ENCODE peak calls at places on chromosomes 7 and 10, in six cellular contexts. N, Z, B, P, I and M are unnamed samples.

GRCh38 chr7:29335188-29336083 is 140.9 kb downstream of the CHN2 start:
- DNase-seq in N (no peak), B (no peak), Z (no peak), I (no peak), P (no peak), M (no peak)

GRCh38 chr10:8350250-8350967 is 295.9 kb downstream of the GATA3 start:
- DNase-seq in I (no peak), N (no peak), Z (no peak), B (no peak), P (no peak), M (no peak)

GRCh38 chr7:30170460-30171197 is 35.8 kb downstream of the MTURN start:
- DNase-seq in P (no peak), Z (no peak), I (no peak), N (no peak), B (no peak), M (no peak)

GRCh38 chr10:14742815-14743214 is 31.9 kb downstream of the FAM107B start:
- DNase-seq in N (no peak), I (no peak), B (no peak), P (peak; percentile 7), Z (peak; percentile 6), M (no peak)

GRCh38 chr7:14687777-14688176 is 214.8 kb downstream of the DGKB start:
- DNase-seq in B (no peak), I (no peak), P (no peak), Z (no peak), N (no peak), M (no peak)

GRCh38 chr10:113087082-113088029 is 137.3 kb downstream of the TCF7L2 start:
- DNase-seq in I (no peak), B (no peak), Z (peak; percentile 62), N (peak; percentile 80), P (no peak), M (no peak)

GRCh38 chr10:98309366-98310355 is 41.7 kb upstream of the LOXL4 start:
- DNase-seq in N (peak; percentile 66), I (peak; percentile 65), B (peak; percentile 63), P (no peak), Z (peak; percentile 85), M (peak; percentile 33)

GRCh38 chr7:124031919-124032318 is 948 bp downstream of the TMEM229A start:
- DNase-seq in I (no peak), B (no peak), N (no peak), P (no peak), Z (no peak), M (no peak)

GRCh38 chr10:74118794-74119193 is 31.8 kb downstream of the AP3M1 start:
- DNase-seq in I (no peak), N (peak; percentile 33), Z (no peak), P (no peak), B (no peak), M (no peak)

GRCh38 chr10:77859865-77860282 is 66.7 kb downstream of the DLG5 start:
- DNase-seq in B (no peak), I (no peak), P (no peak), Z (no peak), N (no peak), M (no peak)

GRCh38 chr7:95749515-95749914 is 22.8 kb upstream of the DYNC1I1 start:
- DNase-seq in I (no peak), Z (no peak), B (no peak), N (no peak), P (no peak), M (no peak)

GRCh38 chr7:106112972-106113421 is 885 bp upstream of the SYPL1 start:
- DNase-seq in Z (peak; percentile 17), P (no peak), I (no peak), B (no peak), N (no peak), M (no peak)

GRCh38 chr10:17233534-17233933 is 5.5 kb downstream of the VIM start:
- DNase-seq in B (no peak), N (peak; percentile 44), Z (no peak), P (no peak), I (no peak), M (no peak)

GRCh38 chr7:143887078-143887477 is 14.9 kb downstream of the TCAF1 start:
- DNase-seq in B (no peak), Z (no peak), N (no peak), P (no peak), I (no peak), M (no peak)

GRCh38 chr10:78600740-78601139 is 468.0 kb upstream of the ZMIZ1 start:
- DNase-seq in P (no peak), Z (no peak), I (no peak), N (peak; percentile 20), B (no peak), M (no peak)

GRCh38 chr10:12708921-12709320 is 292.6 kb downstream of the CCDC3 start:
- DNase-seq in P (no peak), B (no peak), Z (no peak), N (no peak), I (no peak), M (no peak)

DNA sequence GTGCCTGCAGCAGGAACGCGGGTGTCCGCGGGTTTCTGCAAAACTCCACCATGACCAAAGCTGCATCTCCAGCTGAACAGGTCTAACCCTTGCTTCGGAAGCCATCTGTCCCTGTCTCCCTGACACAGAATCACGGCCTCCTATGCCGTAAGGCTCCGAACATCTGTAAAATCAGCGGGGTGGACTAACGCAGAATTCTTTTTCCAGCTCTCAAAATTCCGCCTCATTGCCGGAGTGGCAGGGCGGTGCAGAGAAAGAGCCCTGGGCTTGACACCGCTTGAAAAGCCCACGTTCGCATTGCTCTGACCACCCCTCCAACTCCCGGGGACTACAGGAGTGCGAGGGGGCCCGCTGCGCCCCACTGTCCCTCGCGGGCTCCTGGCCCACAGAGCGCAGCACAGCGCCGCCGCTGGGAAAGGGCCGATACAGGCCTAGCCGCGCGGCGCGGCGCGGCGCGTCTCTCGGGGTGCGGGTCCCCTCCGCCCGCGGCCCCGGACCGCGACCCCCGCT is 409 bp downstream of the DNMBP start:
- DNase-seq in P (no peak), N (peak; percentile 70), B (peak; percentile 56), I (no peak), Z (no peak), M (no peak)
- TF ChIP-seq POLR2AphosphoS5 in P (no peak), N (no peak), B (no peak), I (no peak), Z (no peak), M (no peak)

DNA sequence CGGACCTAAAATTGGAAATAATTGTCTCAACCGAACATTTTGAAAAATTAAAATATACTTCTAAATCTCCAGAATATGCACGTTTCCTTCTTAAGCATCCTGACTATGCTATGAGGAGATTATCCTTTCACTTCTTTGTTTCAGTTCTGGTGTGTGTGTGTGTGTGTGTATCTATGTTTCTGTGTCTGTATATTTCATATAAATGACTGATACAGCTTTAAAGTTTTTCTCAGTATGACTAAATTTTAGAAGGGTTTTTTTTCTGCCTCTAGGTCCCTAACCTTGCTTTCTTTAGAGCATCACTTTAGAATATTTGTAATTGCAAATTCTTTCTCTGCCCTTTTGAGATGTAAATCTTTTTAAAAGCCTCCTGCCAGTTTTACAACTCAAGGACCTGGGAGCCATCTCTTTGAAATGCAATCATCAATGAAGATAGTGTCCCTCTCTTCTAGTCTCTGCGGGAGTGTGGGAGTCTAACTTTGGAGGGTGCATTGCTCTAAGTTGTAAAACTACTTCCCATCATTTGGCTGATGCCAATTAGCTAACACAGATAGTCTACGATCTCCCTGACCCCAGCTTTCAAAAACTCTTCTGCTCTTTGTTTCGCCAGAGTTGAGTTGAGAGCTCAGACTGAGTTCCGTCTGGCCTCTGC is 782.0 kb upstream of the ZWINT start:
- DNase-seq in N (no peak), B (no peak), I (no peak), Z (peak; percentile 91), P (no peak), M (no peak)
- TF ChIP-seq POLR2AphosphoS5 in N (no peak), B (no peak), I (no peak), Z (peak; percentile 90), P (no peak), M (no peak)

DNA sequence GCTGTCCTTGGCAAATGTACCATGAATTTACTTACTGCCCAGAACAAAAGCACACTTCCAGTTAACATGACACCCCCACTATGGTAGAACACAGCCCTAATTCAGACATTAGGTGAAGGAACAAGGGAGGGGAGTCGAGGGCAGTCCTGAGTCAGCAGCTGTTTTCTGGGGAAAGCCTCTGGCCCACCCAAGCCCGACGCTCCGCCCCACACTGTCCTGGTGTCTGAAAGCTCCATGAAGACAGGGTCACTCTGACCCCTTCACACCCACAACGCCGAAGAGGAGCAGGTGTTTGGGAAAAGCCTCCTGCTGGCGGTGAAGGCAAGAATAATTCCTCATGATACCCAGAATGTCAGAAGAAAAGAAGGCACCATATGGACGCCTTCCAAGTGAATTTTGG is 172.2 kb downstream of the DIP2C start:
- DNase-seq in N (no peak), I (peak; percentile 6), Z (no peak), P (no peak), B (no peak), M (no peak)
- TF ChIP-seq POLR2AphosphoS5 in N (no peak), I (no peak), Z (no peak), P (no peak), B (no peak), M (no peak)

GRCh38 chr7:139431010-139431409 is 52.5 kb downstream of the KLRG2 start:
- DNase-seq in Z (no peak), N (no peak), B (peak; percentile 80), I (peak; percentile 80), P (no peak), M (no peak)
- TF ChIP-seq POLR2AphosphoS5 in Z (no peak), N (no peak), B (peak; percentile 95), I (peak; percentile 33), P (no peak), M (no peak)

GRCh38 chr7:85018498-85018897 is 168.4 kb downstream of the SEMA3D start:
- DNase-seq in I (no peak), P (no peak), N (no peak), Z (no peak), B (no peak), M (no peak)
- TF ChIP-seq POLR2AphosphoS5 in I (no peak), P (no peak), N (no peak), Z (no peak), B (no peak), M (no peak)

DNA sequence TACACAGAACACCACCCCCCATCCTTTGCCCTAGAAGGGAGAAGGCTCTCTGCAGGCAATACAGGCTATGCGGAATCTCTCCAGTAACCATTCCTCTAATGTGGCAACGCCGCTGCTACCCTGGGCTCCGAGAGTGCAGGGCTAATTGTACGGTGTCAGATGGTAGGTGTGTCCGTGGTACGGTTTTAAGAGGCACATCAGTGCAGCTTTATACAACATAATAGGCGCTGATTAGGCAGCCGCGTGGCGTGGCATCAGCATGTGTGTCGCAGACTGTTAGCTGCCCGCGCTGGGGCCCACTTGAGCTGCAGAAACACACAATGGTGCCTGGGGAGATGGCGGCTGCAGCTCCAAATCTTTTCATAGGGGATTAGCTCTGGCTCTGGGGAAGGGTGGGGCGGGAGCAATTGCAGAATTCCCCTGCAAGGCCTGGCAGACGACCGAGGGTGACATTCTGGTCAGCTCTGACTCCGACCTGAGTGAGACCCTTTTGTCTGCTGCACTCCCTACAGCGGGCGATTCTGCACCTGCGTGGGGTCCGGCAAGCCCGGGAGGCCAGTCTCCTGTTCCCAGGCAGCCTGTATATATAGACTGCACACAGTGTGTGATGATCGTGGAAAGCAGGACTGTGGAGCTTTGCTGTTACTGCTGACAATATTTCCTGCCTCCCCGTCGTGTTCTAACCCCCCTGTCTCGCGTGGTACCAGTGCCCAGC is 722.7 kb upstream of the CELF2 start:
- DNase-seq in I (no peak), P (no peak), Z (peak; percentile 3), B (no peak), N (no peak), M (no peak)
- TF ChIP-seq POLR2AphosphoS5 in I (no peak), P (no peak), Z (no peak), B (no peak), N (no peak), M (no peak)

GRCh38 chr7:158477866-158478265 is 109.8 kb downstream of the PTPRN2 start:
- DNase-seq in Z (no peak), P (no peak), B (no peak), N (no peak), I (no peak), M (no peak)
- TF ChIP-seq POLR2AphosphoS5 in Z (no peak), P (no peak), B (no peak), N (no peak), I (no peak), M (no peak)

GRCh38 chr7:157551325-157552070 is 214.7 kb downstream of the DNAJB6 start:
- DNase-seq in I (peak; percentile 39), P (no peak), B (no peak), N (no peak), Z (no peak), M (no peak)
- TF ChIP-seq POLR2AphosphoS5 in I (no peak), P (no peak), B (no peak), N (no peak), Z (no peak), M (no peak)